ENCODE peak calls at places on chromosomes 3 and 15, in nine cellular contexts. M is epithelial cell of esophagus, K is AG10803, X is fibroblast of lung, R is H7, V is fibroblast of mammary gland, H is gastrocnemius medialis, I is thyroid gland, O is hepatocyte. F is an unnamed sample.
A peak's percentile ranks its signal among the peaks of the same experiment; 100 is the strongest.

GRCh38 chr15:78075490-78076230 is 1.9 kb downstream of the TBC1D2B start:
- DNase-seq in H (peak; percentile 35), R (peak; percentile 74), I (peak; percentile 83), M (peak; percentile 79), X (peak; percentile 90), K (peak; percentile 95), O (peak; percentile 82), V (peak; percentile 93), F (peak; percentile 94)

GRCh38 chr3:126621171-126621570 is 33.8 kb downstream of the TXNRD3 start:
- DNase-seq in H (peak; percentile 16), V (peak; percentile 69), M (peak; percentile 38), X (peak; percentile 8), K (peak; percentile 72), I (no peak), R (no peak), O (no peak), F (peak; percentile 55)

GRCh38 chr15:89307046-89307587 is 27.5 kb downstream of the POLG start:
- DNase-seq in X (peak; percentile 23), V (peak; percentile 38), K (peak; percentile 29), M (peak; percentile 53), H (no peak), I (no peak), O (no peak), R (no peak), F (no peak)

GRCh38 chr3:71010731-71011455 is 572.6 kb downstream of the FOXP1 start:
- DNase-seq in I (no peak), V (no peak), R (no peak), M (peak; percentile 32), O (no peak), X (no peak), K (no peak), H (no peak), F (no peak)

GRCh38 chr3:58824285-58824684 is 157.7 kb upstream of the FAM3D start:
- DNase-seq in M (peak; percentile 77), O (peak; percentile 79), R (peak; percentile 46), K (peak; percentile 66), H (no peak), V (peak; percentile 71), I (peak; percentile 12), X (peak; percentile 77), F (peak; percentile 65)

GRCh38 chr15:35886765-35887164 is 340.8 kb upstream of the DPH6 start:
- DNase-seq in V (peak; percentile 58), X (peak; percentile 61), K (peak; percentile 13), M (peak; percentile 60), O (no peak), H (no peak), R (no peak), I (no peak), F (no peak)

GRCh38 chr3:168117853-168118313 is 22.2 kb upstream of the GOLIM4 start:
- DNase-seq in X (no peak), H (no peak), V (peak; percentile 40), I (no peak), K (peak; percentile 45), O (peak; percentile 26), R (no peak), M (peak; percentile 89), F (no peak)

GRCh38 chr15:86855962-86856361 is 776.3 kb downstream of the AGBL1 start:
- DNase-seq in H (no peak), M (no peak), I (no peak), X (no peak), R (no peak), V (no peak), O (no peak), K (no peak), F (no peak)

GRCh38 chr3:102466001-102466400 is 31.2 kb downstream of the ZPLD1 start:
- DNase-seq in H (no peak), V (no peak), I (no peak), O (no peak), M (peak; percentile 31), K (no peak), R (peak; percentile 5), X (no peak), F (peak; percentile 19)

GRCh38 chr3:50913279-50913678 is 238.6 kb downstream of the DOCK3 start:
- DNase-seq in X (no peak), M (peak; percentile 5), H (no peak), O (no peak), I (peak; percentile 80), V (no peak), R (no peak), K (no peak), F (no peak)

GRCh38 chr3:114022145-114022544 is 34.2 kb downstream of the CCDC191 start:
- DNase-seq in O (no peak), K (peak; percentile 4), R (no peak), V (no peak), H (no peak), X (no peak), I (no peak), M (no peak), F (no peak)

GRCh38 chr3:188108703-188109412 is 45.1 kb upstream of the LPP start:
- DNase-seq in X (no peak), O (no peak), I (no peak), R (no peak), M (no peak), V (no peak), K (peak; percentile 8), H (no peak), F (no peak)

GRCh38 chr3:122984650-122985049 is 42.9 kb downstream of the SEMA5B start:
- DNase-seq in X (no peak), K (no peak), R (no peak), M (no peak), O (no peak), I (no peak), V (no peak), H (no peak), F (no peak)

GRCh38 chr3:9934993-9935392 is 1.4 kb downstream of the CRELD1 start:
- DNase-seq in I (no peak), X (no peak), O (no peak), R (no peak), V (no peak), H (no peak), M (no peak), K (no peak), F (no peak)

GRCh38 chr3:171790898-171791694 is 19.2 kb downstream of the PLD1 start:
- DNase-seq in O (no peak), X (peak; percentile 62), H (no peak), V (peak; percentile 31), I (no peak), R (no peak), M (no peak), K (peak; percentile 82), F (no peak)

GRCh38 chr3:50516048-50516871 is 12.8 kb upstream of the CACNA2D2 start:
- DNase-seq in R (peak; percentile 93), H (peak; percentile 22), X (peak; percentile 12), V (no peak), I (peak; percentile 88), O (peak; percentile 91), M (no peak), K (no peak), F (peak; percentile 94)

GRCh38 chr3:146692254-146692653 is 87.1 kb upstream of the PLSCR5 start:
- DNase-seq in M (peak; percentile 74), K (peak; percentile 10), I (no peak), O (no peak), V (no peak), R (no peak), X (no peak), H (no peak), F (no peak)

GRCh38 chr3:41064070-41064469 is 135.2 kb upstream of the CTNNB1 start:
- DNase-seq in K (no peak), H (no peak), I (no peak), O (no peak), M (no peak), X (no peak), V (no peak), R (no peak), F (no peak)

GRCh38 chr15:67074886-67075229 is 9.5 kb downstream of the SMAD3 start:
- DNase-seq in M (no peak), K (peak; percentile 66), X (no peak), V (peak; percentile 47), I (no peak), R (no peak), O (no peak), H (no peak), F (no peak)

GRCh38 chr15:67072951-67073350 is 7.5 kb downstream of the SMAD3 start:
- DNase-seq in H (no peak), K (no peak), R (no peak), M (no peak), I (no peak), O (no peak), X (no peak), V (peak; percentile 10), F (no peak)

GRCh38 chr15:67070892-67071664 is 5.7 kb downstream of the SMAD3 start:
- DNase-seq in X (no peak), V (peak; percentile 2), K (no peak), R (peak; percentile 46), O (no peak), H (no peak), M (no peak), I (no peak), F (no peak)

GRCh38 chr15:67070150-67070549 is 4.7 kb downstream of the SMAD3 start:
- DNase-seq in V (no peak), R (peak; percentile 37), X (no peak), M (no peak), O (no peak), K (no peak), I (peak; percentile 24), H (no peak), F (no peak)

DNA sequence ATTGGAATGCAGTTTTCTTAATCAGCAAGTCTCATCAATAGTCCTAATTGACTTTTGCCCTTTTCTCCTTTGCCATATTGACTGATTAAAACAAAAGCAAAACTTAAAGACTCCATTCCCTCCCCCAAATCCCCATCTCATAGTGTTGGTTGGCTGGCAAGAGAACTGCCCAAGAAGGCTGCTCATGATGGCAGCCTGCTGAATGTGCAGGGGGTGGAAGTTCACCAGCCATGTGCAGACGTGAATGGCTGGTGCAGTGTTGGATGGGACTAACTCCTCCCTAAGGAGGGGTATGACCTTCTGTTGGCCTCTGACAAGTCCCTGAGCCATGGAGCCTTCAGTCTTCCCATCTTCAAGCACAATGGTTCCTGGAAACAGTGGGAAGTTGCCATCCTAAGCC is 7.0 kb downstream of the SMAD3 start:
- DNase-seq in K (no peak), I (no peak), X (no peak), V (peak; percentile 43), O (no peak), R (no peak), H (no peak), M (no peak), F (no peak)
- H3K4me3 ChIP-seq in K (no peak overlapping the region), I (no peak overlapping the region), X (no peak overlapping the region), V (no peak overlapping the region), O (no peak overlapping the region), R (no peak overlapping the region), H (no peak overlapping the region), M (no peak overlapping the region), F (no peak overlapping the region)

GRCh38 chr3:44883213-44883955 is 9.0 kb downstream of the TGM4 start:
- DNase-seq in H (no peak), V (peak; percentile 34), O (no peak), R (no peak), K (no peak), I (no peak), M (peak; percentile 80), X (no peak), F (no peak)
- H3K4me3 ChIP-seq in H (no peak overlapping the region), V (no peak overlapping the region), O (no peak overlapping the region), R (no peak overlapping the region), K (no peak overlapping the region), I (no peak overlapping the region), M (no peak overlapping the region), X (no peak overlapping the region), F (no peak overlapping the region)

GRCh38 chr3:46508850-46509591 is 11.2 kb downstream of the RTP3 start:
- DNase-seq in O (no peak), I (no peak), H (no peak), R (no peak), M (no peak), K (no peak), X (no peak), V (no peak), F (no peak)
- H3K4me3 ChIP-seq in O (no peak overlapping the region), I (no peak overlapping the region), H (no peak overlapping the region), R (no peak overlapping the region), M (no peak overlapping the region), K (no peak overlapping the region), X (no peak overlapping the region), V (no peak overlapping the region), F (no peak overlapping the region)

GRCh38 chr3:194556086-194557056 is 69.6 kb upstream of the ATP13A3 start:
- DNase-seq in H (no peak), V (peak; percentile 42), M (no peak), X (no peak), O (no peak), K (no peak), I (no peak), R (no peak), F (peak; percentile 28)
- H3K4me3 ChIP-seq in H (no peak overlapping the region), V (no peak overlapping the region), M (no peak overlapping the region), X (no peak overlapping the region), O (no peak overlapping the region), K (no peak overlapping the region), I (no peak overlapping the region), R (no peak overlapping the region), F (no peak overlapping the region)